ENCODE peak calls at places on chromosomes 1 and 21, in eight cellular contexts. Q, A, G, J, U, D, Y and N are unnamed samples.

GRCh38 chr1:9890224-9890731 is 19.8 kb downstream of the CTNNBIP1 start:
- DNase-seq in Q (peak; percentile 93), G (peak; percentile 87), A (peak; percentile 62), D (no peak), U (no peak), J (no peak), Y (peak; percentile 64), N (peak; percentile 95)

GRCh38 chr1:161502641-161503393 is 2.4 kb upstream of the FCGR2A start:
- DNase-seq in J (no peak), D (no peak), G (peak; percentile 69), Q (peak; percentile 57), U (no peak), Y (no peak), A (no peak), N (peak; percentile 51)

GRCh38 chr1:25515033-25515432 is 28.4 kb upstream of the LDLRAP1 start:
- DNase-seq in G (no peak), J (no peak), Q (no peak), D (no peak), Y (no peak), U (no peak), A (no peak), N (no peak)

GRCh38 chr1:111948209-111949131 is 41.0 kb downstream of the KCND3 start:
- DNase-seq in Y (no peak), U (no peak), Q (peak; percentile 2), G (no peak), J (no peak), D (no peak), A (peak; percentile 64), N (peak; percentile 15)

GRCh38 chr1:41919131-41919530 is 409 bp upstream of the HIVEP3 start:
- DNase-seq in Q (no peak), A (no peak), Y (no peak), D (no peak), U (no peak), G (no peak), J (no peak), N (no peak)

GRCh38 chr1:64882574-64883255 is 83.6 kb downstream of the JAK1 start:
- DNase-seq in Y (no peak), Q (no peak), J (no peak), D (no peak), U (no peak), G (no peak), A (no peak), N (no peak)

GRCh38 chr1:229664133-229664689 is 38.2 kb downstream of the URB2 start:
- DNase-seq in U (peak; percentile 71), A (no peak), G (peak; percentile 89), Y (peak; percentile 55), J (peak; percentile 84), D (no peak), Q (peak; percentile 68), N (peak; percentile 21)

GRCh38 chr1:154611150-154611865 is 3.3 kb upstream of the ADAR start:
- DNase-seq in D (no peak), A (no peak), Q (no peak), U (no peak), G (no peak), Y (no peak), J (peak; percentile 7), N (no peak)

GRCh38 chr1:112673589-112674439 is 645 bp upstream of the MOV10 start:
- DNase-seq in D (no peak), A (no peak), Q (peak; percentile 83), Y (no peak), J (no peak), G (peak; percentile 80), U (no peak), N (peak; percentile 71)

GRCh38 chr1:185960377-185961151 is 226.4 kb downstream of the HMCN1 start:
- DNase-seq in Q (no peak), J (no peak), A (peak; percentile 76), Y (no peak), G (peak; percentile 20), D (no peak), U (no peak), N (peak; percentile 58)

GRCh38 chr1:43522776-43523480 is 7.8 kb upstream of the PTPRF start:
- DNase-seq in Q (peak; percentile 90), Y (no peak), U (no peak), J (no peak), A (no peak), D (no peak), G (peak; percentile 87), N (peak; percentile 79)

GRCh38 chr1:3349161-3349967 is 105.1 kb upstream of the ARHGEF16 start:
- DNase-seq in D (no peak), Y (no peak), G (no peak), A (peak; percentile 70), U (no peak), J (no peak), Q (no peak), N (no peak)

GRCh38 chr1:212470059-212470458 is 37.3 kb downstream of the NENF start:
- DNase-seq in Y (no peak), A (peak; percentile 96), Q (peak; percentile 99), J (no peak), U (no peak), D (no peak), G (peak; percentile 98), N (peak; percentile 98)

GRCh38 chr21:46420241-46421190 is 38.2 kb upstream of the DIP2A start:
- DNase-seq in U (no peak), G (no peak), Q (no peak), D (no peak), Y (no peak), J (no peak), A (no peak), N (no peak)